ENCODE peak calls at places on chromosomes 12 and 14, in nine cellular contexts. R is right lobe of liver, U is gastrocnemius medialis, I is Peyer's patch, Z is kidney, F is ovary, P is dorsolateral prefrontal cortex, E is psoas muscle, N is HL-60. O is an unnamed sample.

GRCh38 chr12:122862110-122862634 is 26.9 kb downstream of the HIP1R start:
- DNase-seq in F (peak), Z (peak), U (no peak), E (no peak), N (no peak), R (peak), I (no peak), P (peak), O (peak)

GRCh38 chr12:1870086-1870485 is 48.4 kb downstream of the CACNA2D4 start:
- DNase-seq in I (no peak), N (no peak), Z (no peak), P (no peak), F (no peak), R (no peak), U (no peak), E (no peak), O (no peak)

GRCh38 chr12:5430639-5431603 is 987 bp upstream of the NTF3 start:
- DNase-seq in R (no peak), F (peak), Z (no peak), N (no peak), I (no peak), U (no peak), E (no peak), P (no peak), O (no peak)

GRCh38 chr14:23621932-23622495 is 14.2 kb upstream of the DHRS2 start:
- DNase-seq in P (no peak), E (no peak), N (no peak), Z (no peak), F (no peak), R (no peak), I (no peak), U (no peak), O (no peak)

GRCh38 chr12:103423061-103423473 is 72.7 kb downstream of the C12orf42 start:
- DNase-seq in E (no peak), I (no peak), U (no peak), N (no peak), R (no peak), Z (no peak), F (no peak), P (no peak), O (no peak)

GRCh38 chr14:104979758-104980591 is 1.8 kb upstream of the AHNAK2 start:
- DNase-seq in P (peak), Z (peak), N (no peak), R (peak), E (peak), U (peak), I (no peak), F (peak), O (peak)

GRCh38 chr12:12008232-12008850 is 62.4 kb upstream of the BCL2L14 start:
- DNase-seq in E (no peak), I (no peak), U (no peak), F (no peak), Z (no peak), R (no peak), P (no peak), N (peak), O (no peak)

GRCh38 chr14:100851946-100852620 is 26.2 kb downstream of the MEG3 start:
- DNase-seq in I (no peak), Z (no peak), F (peak), E (no peak), N (no peak), R (no peak), P (no peak), U (no peak), O (no peak)

GRCh38 chr12:50799908-50800307 is 36.0 kb downstream of the ATF1 start:
- DNase-seq in Z (no peak), N (no peak), P (no peak), F (no peak), R (no peak), U (no peak), I (no peak), E (no peak), O (no peak)

GRCh38 chr12:11576104-11576503 is 73.4 kb upstream of the ETV6 start:
- DNase-seq in U (no peak), E (no peak), I (no peak), R (no peak), N (peak), Z (no peak), F (no peak), P (no peak), O (no peak)

GRCh38 chr12:96195845-96196451 is 1.8 kb downstream of the ELK3 start:
- DNase-seq in I (no peak), N (no peak), R (no peak), Z (peak), P (no peak), F (no peak), E (no peak), U (no peak), O (no peak)

GRCh38 chr14:28635387-28635786 is 131.2 kb upstream of the FOXG1 start:
- DNase-seq in Z (no peak), N (no peak), U (no peak), R (no peak), F (no peak), I (no peak), P (no peak), E (no peak), O (no peak)

GRCh38 chr12:124684971-124685688 is 117.7 kb upstream of the NCOR2 start:
- DNase-seq in E (no peak), U (no peak), F (peak), Z (peak), P (no peak), I (no peak), R (no peak), N (no peak), O (no peak)
- H3K27ac ChIP-seq in E (peak), U (peak), F (peak), Z (peak), P (peak), I (peak), R (peak), N (no peak), O (peak)

GRCh38 chr14:89425931-89426330 is 8.9 kb upstream of the FOXN3 start:
- DNase-seq in Z (no peak), P (no peak), F (no peak), E (no peak), U (peak), R (no peak), I (peak), N (no peak), O (no peak)

GRCh38 chr14:89429206-89430091 is 12.4 kb upstream of the FOXN3 start:
- DNase-seq in N (peak), F (no peak), Z (no peak), R (no peak), I (peak), E (no peak), P (no peak), U (no peak), O (no peak)

GRCh38 chr14:89428556-89429196 is 11.6 kb upstream of the FOXN3 start:
- DNase-seq in U (peak), I (peak), N (no peak), P (peak), F (peak), E (peak), R (no peak), Z (no peak), O (peak)

GRCh38 chr14:89428163-89428523 is 11.1 kb upstream of the FOXN3 start:
- DNase-seq in I (no peak), U (no peak), F (no peak), E (no peak), P (no peak), R (no peak), Z (no peak), N (no peak), O (no peak)

DNA sequence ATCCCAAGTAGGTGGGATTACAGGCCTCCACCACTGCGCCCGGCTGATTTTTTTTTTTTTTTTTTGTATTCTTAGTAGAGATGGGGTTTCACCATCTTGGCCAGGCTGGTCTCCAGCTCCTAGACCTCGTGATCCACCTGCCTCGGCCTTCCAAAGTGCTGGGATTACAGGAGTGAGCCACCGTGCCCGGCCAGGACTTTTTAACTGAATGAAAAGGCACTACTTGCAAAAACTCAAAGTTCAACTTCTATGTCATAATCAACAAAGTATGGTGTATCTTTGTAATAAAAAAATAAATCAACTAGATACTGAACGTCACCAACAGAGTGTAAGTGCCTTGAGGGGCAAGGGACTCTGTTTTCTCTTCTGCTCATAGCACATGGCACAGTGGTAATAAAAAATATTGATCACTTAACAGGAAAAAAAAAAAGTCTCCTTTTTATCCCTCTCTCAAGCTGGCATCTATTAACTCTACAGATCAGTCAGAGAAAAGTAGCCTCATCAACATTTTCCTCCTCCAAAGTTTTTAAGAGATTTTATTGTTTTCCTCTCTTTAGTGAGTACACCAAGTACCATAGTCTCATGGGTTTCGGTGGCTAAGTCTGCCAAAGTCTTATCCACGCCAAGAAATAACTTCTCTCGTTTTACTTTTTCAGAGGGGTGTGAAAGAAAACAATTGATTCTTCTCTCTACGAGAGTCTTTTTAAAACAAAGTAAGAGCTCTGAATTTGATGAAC is 10.6 kb upstream of the FOXN3 start:
- DNase-seq in N (no peak), P (no peak), F (no peak), R (peak), I (peak), U (peak), E (no peak), Z (no peak), O (no peak)
- H3K27ac ChIP-seq in N (no peak), P (peak), F (peak), R (peak), I (peak), U (peak), E (peak), Z (no peak), O (no peak)

DNA sequence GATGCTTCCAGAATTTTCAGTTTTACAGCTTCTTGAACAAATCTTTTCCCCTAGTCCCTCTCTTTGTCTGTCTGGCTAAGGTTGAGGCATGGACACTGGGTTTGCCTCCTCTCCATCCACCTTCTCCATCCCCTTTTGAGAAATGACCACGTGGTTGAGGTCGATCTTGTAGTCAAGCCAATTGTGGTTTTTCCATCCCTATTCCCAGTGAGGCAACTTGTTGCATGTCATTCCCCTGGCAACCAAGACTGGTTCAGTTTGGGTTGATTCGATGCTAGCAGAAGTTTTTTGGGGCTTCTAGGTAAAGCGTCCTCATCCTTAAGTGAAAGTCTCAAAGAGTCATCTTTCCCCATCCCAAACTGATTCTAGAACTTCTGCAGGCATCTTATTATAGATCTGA is 300.8 kb downstream of the APAF1 start:
- DNase-seq in R (no peak), I (no peak), P (no peak), Z (no peak), U (no peak), F (no peak), E (no peak), N (no peak), O (no peak)
- H3K27ac ChIP-seq in R (no peak), I (no peak), P (no peak), Z (no peak), U (no peak), F (no peak), E (no peak), N (no peak), O (no peak)

GRCh38 chr14:91139776-91140175 is 25.9 kb downstream of the DGLUCY start:
- DNase-seq in Z (no peak), F (no peak), R (no peak), P (no peak), U (no peak), N (no peak), E (no peak), I (no peak), O (no peak)

GRCh38 chr14:91140672-91141071 is 26.8 kb downstream of the DGLUCY start:
- DNase-seq in Z (no peak), I (peak), E (no peak), R (no peak), P (no peak), U (no peak), F (no peak), N (no peak), O (no peak)

GRCh38 chr14:91143862-91144261 is 30.0 kb downstream of the DGLUCY start:
- DNase-seq in U (no peak), F (no peak), Z (peak), R (peak), I (no peak), N (no peak), E (no peak), P (no peak), O (peak)

GRCh38 chr14:91144425-91145145 is 30.7 kb downstream of the DGLUCY start:
- DNase-seq in P (no peak), I (no peak), F (no peak), E (no peak), R (no peak), N (no peak), U (no peak), Z (no peak), O (no peak)

DNA sequence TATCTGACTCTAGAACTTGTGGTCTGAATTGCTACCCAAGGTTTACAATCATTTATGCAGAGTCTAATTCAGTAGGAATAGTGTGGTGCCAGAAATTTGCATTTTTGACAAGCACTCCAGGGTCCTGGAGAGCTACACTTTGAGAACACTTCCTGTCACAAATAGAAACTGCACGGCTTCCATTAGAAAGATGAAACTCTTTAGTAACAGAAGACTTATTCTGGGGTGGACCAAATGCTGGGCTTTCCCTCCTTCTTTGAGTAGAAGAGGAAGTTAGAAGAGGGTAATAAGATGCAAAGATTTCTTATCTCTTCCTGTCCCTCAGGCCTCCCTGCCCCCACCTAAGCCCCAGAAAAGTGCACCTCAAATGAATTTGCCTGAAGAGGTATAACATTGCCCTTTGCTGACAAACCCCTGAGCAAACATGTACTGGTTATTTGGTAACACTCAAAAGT is 28.4 kb downstream of the DGLUCY start:
- DNase-seq in U (no peak), E (no peak), Z (no peak), I (peak), F (no peak), R (no peak), P (no peak), N (peak), O (no peak)
- H3K27ac ChIP-seq in U (peak), E (no peak), Z (no peak), I (peak), F (no peak), R (peak), P (no peak), N (peak), O (no peak)

GRCh38 chr14:91220581-91221000 is 23.9 kb downstream of the GPR68 start:
- DNase-seq in F (no peak), E (no peak), N (no peak), I (no peak), Z (no peak), R (no peak), U (no peak), P (no peak), O (no peak)
- H3K27ac ChIP-seq in F (no peak), E (no peak), N (no peak), I (no peak), Z (no peak), R (no peak), U (no peak), P (no peak), O (no peak)